ENCODE peak calls at places on chromosome 14, in eight cellular contexts. P is glutamatergic neuron; B is MM.1S; T is choroid plexus epithelial cell; M is dorsolateral prefrontal cortex; G is astrocyte; S is fibroblast of lung; F is CD4-positive, alpha-beta T cell. N is an unnamed sample.

GRCh38 chr14:88323086-88323519 is at the start of gene KCNK10:
- DNase-seq in P (peak; percentile 46), B (no peak), T (no peak), M (no peak), G (peak; percentile 3), S (peak; percentile 13), F (no peak), N (no peak)

GRCh38 chr14:67331368-67332125 is 28.1 kb downstream of the ATP6V1D start:
- DNase-seq in P (no peak), B (no peak), T (peak; percentile 62), M (no peak), G (peak; percentile 34), S (peak; percentile 53), F (no peak), N (no peak)

GRCh38 chr14:69797573-69798338 is 715 bp upstream of the SLC10A1 start:
- DNase-seq in P (no peak), B (no peak), T (no peak), M (no peak), G (no peak), S (no peak), F (no peak), N (no peak)

GRCh38 chr14:100105357-100106169 is 40.3 kb downstream of the EVL start:
- DNase-seq in P (no peak), B (no peak), T (no peak), M (no peak), G (no peak), S (no peak), F (no peak), N (no peak)

GRCh38 chr14:104357689-104358527 is 219.5 kb downstream of the KIF26A start:
- DNase-seq in P (no peak), B (no peak), T (no peak), M (peak; percentile 35), G (no peak), S (no peak), F (no peak), N (no peak)

GRCh38 chr14:91100086-91100485 is 13.8 kb upstream of the DGLUCY start:
- DNase-seq in P (no peak), B (no peak), T (no peak), M (no peak), G (no peak), S (no peak), F (no peak), N (no peak)

GRCh38 chr14:97185186-97185585 is 388.0 kb downstream of the VRK1 start:
- DNase-seq in P (no peak), B (no peak), T (no peak), M (no peak), G (no peak), S (peak; percentile 15), F (peak; percentile 14), N (peak; percentile 41)

GRCh38 chr14:91352101-91352500 is 65.5 kb downstream of the CCDC88C start:
- DNase-seq in P (no peak), B (no peak), T (peak; percentile 16), M (no peak), G (peak; percentile 18), S (peak; percentile 23), F (no peak), N (no peak)

GRCh38 chr14:55333785-55334485 is 62.7 kb downstream of the FBXO34 start:
- DNase-seq in P (no peak), B (no peak), T (peak; percentile 56), M (no peak), G (peak; percentile 25), S (peak; percentile 47), F (no peak), N (no peak)

GRCh38 chr14:60926002-60926401 is 54.9 kb downstream of the TRMT5 start:
- DNase-seq in P (no peak), B (no peak), T (no peak), M (no peak), G (no peak), S (no peak), F (no peak), N (no peak)

GRCh38 chr14:76948213-76948947 is 80.1 kb downstream of the IRF2BPL start:
- DNase-seq in P (no peak), B (no peak), T (no peak), M (no peak), G (no peak), S (no peak), F (no peak), N (no peak)

GRCh38 chr14:50056457-50056856 is 59.9 kb downstream of the VCPKMT start:
- DNase-seq in P (no peak), B (no peak), T (no peak), M (no peak), G (no peak), S (no peak), F (no peak), N (no peak)

GRCh38 chr14:38207342-38207741 is 362 bp upstream of the SSTR1 start:
- DNase-seq in P (no peak), B (no peak), T (no peak), M (no peak), G (no peak), S (no peak), F (no peak), N (no peak)

GRCh38 chr14:104509673-104510072 is 69.9 kb upstream of the C14orf180 start:
- DNase-seq in P (no peak), B (no peak), T (no peak), M (no peak), G (no peak), S (no peak), F (no peak), N (no peak)

GRCh38 chr14:100855256-100855930 is 29.5 kb downstream of the MEG3 start:
- DNase-seq in P (no peak), B (no peak), T (no peak), M (peak; percentile 33), G (no peak), S (no peak), F (no peak), N (no peak)

GRCh38 chr14:105325716-105326567 is 11.4 kb downstream of the PACS2 start:
- DNase-seq in P (peak; percentile 26), B (no peak), T (no peak), M (no peak), G (no peak), S (no peak), F (no peak), N (no peak)

GRCh38 chr14:54490448-54490805 is 1.6 kb upstream of the GMFB start:
- DNase-seq in P (no peak), B (no peak), T (no peak), M (no peak), G (no peak), S (no peak), F (no peak), N (no peak)

GRCh38 chr14:73295198-73295796 is 58.0 kb downstream of the PAPLN start:
- DNase-seq in P (no peak), B (peak; percentile 45), T (peak; percentile 59), M (no peak), G (peak; percentile 17), S (peak; percentile 20), F (no peak), N (peak; percentile 52)

GRCh38 chr14:101830271-101830670 is 68.8 kb downstream of the PPP2R5C start:
- DNase-seq in P (no peak), B (no peak), T (no peak), M (no peak), G (no peak), S (no peak), F (no peak), N (no peak)

GRCh38 chr14:83058068-83058467 is 1524.4 kb upstream of the SEL1L start:
- DNase-seq in P (no peak), B (no peak), T (no peak), M (no peak), G (no peak), S (no peak), F (no peak), N (no peak)

GRCh38 chr14:56199095-56199975 is 81.1 kb downstream of the PELI2 start:
- DNase-seq in P (no peak), B (no peak), T (peak; percentile 99), M (no peak), G (peak; percentile 97), S (peak; percentile 98), F (no peak), N (peak; percentile 78)

GRCh38 chr14:38282941-38283340 is 27.0 kb upstream of the CLEC14A start:
- DNase-seq in P (no peak), B (no peak), T (no peak), M (no peak), G (no peak), S (no peak), F (no peak), N (no peak)

GRCh38 chr14:68661226-68662225 is 131.3 kb downstream of the ZFP36L1 start:
- DNase-seq in P (no peak), B (no peak), T (no peak), M (no peak), G (no peak), S (no peak), F (no peak), N (no peak)
- TF ChIP-seq CTCF in P (no peak), B (no peak), T (no peak), M (no peak), G (no peak), S (no peak), F (no peak), N (no peak)

GRCh38 chr14:21455912-21456667 is at the start of gene CHD8:
- DNase-seq in P (peak; percentile 99), B (peak; percentile 97), T (peak; percentile 100), M (peak; percentile 100), G (peak; percentile 99), S (peak; percentile 100), F (peak; percentile 97), N (peak; percentile 100)

GRCh38 chr14:21454843-21455550 is 926 bp downstream of the CHD8 start:
- DNase-seq in P (no peak), B (no peak), T (peak; percentile 16), M (no peak), G (no peak), S (no peak), F (no peak), N (no peak)

GRCh38 chr14:21449899-21450216 is 6.1 kb downstream of the CHD8 start:
- DNase-seq in P (no peak), B (no peak), T (no peak), M (no peak), G (no peak), S (no peak), F (no peak), N (no peak)

GRCh38 chr14:21455592-21455911 is 371 bp downstream of the CHD8 start:
- DNase-seq in P (no peak), B (no peak), T (peak; percentile 31), M (no peak), G (no peak), S (no peak), F (no peak), N (no peak)
- TF ChIP-seq CTCF in P (no peak), B (no peak), T (no peak), M (no peak), G (no peak), S (no peak), F (no peak), N (no peak)

GRCh38 chr14:23035303-23036164 is 834 bp upstream of the PSMB5 start:
- DNase-seq in P (no peak), B (no peak), T (no peak), M (no peak), G (no peak), S (no peak), F (no peak), N (no peak)
- TF ChIP-seq CTCF in P (no peak), B (no peak), T (no peak), M (no peak), G (no peak), S (no peak), F (no peak), N (no peak)

DNA sequence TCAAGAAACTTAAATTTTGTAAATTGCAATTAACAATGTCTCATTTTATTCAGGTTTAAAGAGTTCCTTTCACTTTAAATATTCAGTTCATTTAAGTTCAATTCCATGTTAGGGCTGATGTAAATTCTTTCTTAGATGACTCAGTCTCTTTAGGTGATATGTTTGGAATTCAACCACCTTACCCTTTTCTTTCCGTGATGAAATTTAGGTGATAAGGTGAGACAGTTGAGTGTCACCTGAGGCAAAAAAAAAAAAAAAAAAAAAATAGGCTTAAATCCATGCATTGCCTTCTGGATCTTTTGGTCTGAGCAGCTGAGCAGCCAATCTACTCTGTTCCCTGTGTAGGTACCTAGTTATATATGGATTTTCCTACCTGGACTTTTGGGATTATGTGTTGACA is 299.5 kb downstream of the DAD1 start:
- DNase-seq in P (no peak), B (no peak), T (no peak), M (no peak), G (no peak), S (no peak), F (no peak), N (no peak)
- TF ChIP-seq CTCF in P (no peak), B (no peak), T (no peak), M (no peak), G (no peak), S (no peak), F (no peak), N (no peak)

N was measured in MCF 10A.